ENCODE peak calls at places on chromosomes 16 and 17, in nine cellular contexts. K, C, Z, B, P, X, U, M and Q are unnamed samples.

GRCh38 chr17:80671039-80671822 is 126.6 kb downstream of the RPTOR start:
- DNase-seq in U (no peak), K (no peak), X (no peak), Z (no peak), B (no peak), M (no peak), P (no peak), C (no peak), Q (no peak)

GRCh38 chr16:69217433-69217832 is 30.5 kb downstream of the SNTB2 start:
- DNase-seq in B (no peak), K (no peak), P (peak), U (no peak), C (no peak), M (peak), X (peak), Z (no peak), Q (no peak)

GRCh38 chr17:3030096-3030495 is 33.3 kb downstream of the OR1D5 start:
- DNase-seq in Z (no peak), K (no peak), U (no peak), P (no peak), B (no peak), M (peak), X (peak), C (no peak), Q (peak)

GRCh38 chr17:61160789-61161440 is 238.7 kb upstream of the TBX2 start:
- DNase-seq in M (no peak), C (no peak), B (no peak), K (no peak), X (no peak), P (no peak), U (no peak), Z (no peak), Q (no peak)

GRCh38 chr17:61321344-61321743 is 78.3 kb upstream of the TBX2 start:
- DNase-seq in P (no peak), U (no peak), X (no peak), B (no peak), K (no peak), Z (no peak), M (no peak), C (no peak), Q (no peak)

GRCh38 chr16:56614549-56614991 is 6.2 kb downstream of the MT2A start:
- DNase-seq in Z (no peak), M (peak), B (no peak), U (no peak), C (no peak), P (peak), K (no peak), X (no peak), Q (no peak)

GRCh38 chr16:86392751-86393150 is 117.6 kb upstream of the FOXF1 start:
- DNase-seq in P (no peak), Z (no peak), U (no peak), K (no peak), X (no peak), C (no peak), B (no peak), M (no peak), Q (no peak)

GRCh38 chr17:68511671-68512246 is 471 bp upstream of the PRKAR1A start:
- DNase-seq in C (peak), K (peak), P (peak), B (peak), U (peak), X (peak), Z (peak), M (no peak), Q (peak)

GRCh38 chr17:49898547-49899490 is 51.0 kb upstream of the TAC4 start:
- DNase-seq in U (no peak), Z (peak), X (no peak), B (no peak), M (no peak), K (no peak), C (no peak), P (no peak), Q (no peak)

GRCh38 chr17:61502292-61502691 is 50.1 kb downstream of the TBX4 start:
- DNase-seq in Z (no peak), B (no peak), X (no peak), C (no peak), K (no peak), M (no peak), P (no peak), U (no peak), Q (no peak)

GRCh38 chr16:2819179-2819938 is 2.3 kb downstream of the PRSS21 start:
- DNase-seq in K (no peak), U (no peak), M (no peak), Z (no peak), P (no peak), X (no peak), B (no peak), C (no peak), Q (no peak)

GRCh38 chr16:50645858-50646257 is 35.3 kb downstream of the SNX20 start:
- DNase-seq in P (no peak), K (no peak), M (no peak), U (no peak), B (no peak), C (no peak), X (no peak), Z (no peak), Q (no peak)

GRCh38 chr17:44106801-44107200 is 16.6 kb downstream of the HDAC5 start:
- DNase-seq in K (no peak), X (no peak), Z (no peak), U (no peak), C (no peak), P (no peak), B (no peak), M (no peak), Q (no peak)

GRCh38 chr17:7579839-7580630 is 597 bp downstream of the CD68 start:
- DNase-seq in C (no peak), M (no peak), K (no peak), P (no peak), Z (no peak), B (no peak), U (no peak), X (no peak), Q (no peak)

GRCh38 chr17:41538565-41538991 is 10.5 kb upstream of the KRT19 start:
- DNase-seq in K (no peak), X (no peak), M (no peak), B (peak), C (no peak), P (no peak), U (no peak), Z (no peak), Q (no peak)

GRCh38 chr17:50184611-50185398 is 16.6 kb downstream of the COL1A1 start:
- DNase-seq in C (peak), Z (no peak), M (no peak), B (no peak), P (peak), K (peak), X (peak), U (no peak), Q (peak)

GRCh38 chr17:60421273-60422161 is 772 bp upstream of the CHCT1 start:
- DNase-seq in P (no peak), K (peak), C (peak), M (no peak), B (peak), Z (peak), X (peak), U (peak), Q (peak)

GRCh38 chr17:63132509-63132911 is 166.5 kb downstream of the TANC2 start:
- DNase-seq in M (no peak), U (no peak), Z (no peak), P (no peak), K (no peak), C (no peak), X (peak), B (no peak), Q (no peak)

GRCh38 chr16:67672739-67673662 is 6.4 kb downstream of the C16orf86 start:
- DNase-seq in Z (peak), C (no peak), K (peak), M (peak), U (peak), P (peak), X (peak), B (peak), Q (peak)

GRCh38 chr17:17785407-17785806 is 51.4 kb downstream of the SREBF1 start:
- DNase-seq in U (no peak), B (no peak), P (no peak), Z (no peak), X (no peak), K (no peak), M (no peak), C (no peak), Q (no peak)

GRCh38 chr17:79844869-79845600 is 5.8 kb upstream of the CBX4 start:
- DNase-seq in B (no peak), X (peak), U (peak), K (no peak), P (no peak), C (no peak), Z (peak), M (no peak), Q (no peak)

GRCh38 chr16:13064821-13065220 is 163.4 kb downstream of the SHISA9 start:
- DNase-seq in M (no peak), U (no peak), P (no peak), Z (no peak), C (no peak), K (no peak), X (no peak), B (no peak), Q (no peak)

GRCh38 chr17:949623-950338 is 29.8 kb downstream of the NXN start:
- DNase-seq in C (no peak), P (no peak), B (no peak), K (no peak), M (no peak), X (no peak), U (no peak), Z (no peak), Q (no peak)

GRCh38 chr16:24668481-24669001 is 60.9 kb upstream of the TNRC6A start:
- DNase-seq in K (peak), C (peak), U (no peak), B (no peak), M (peak), P (no peak), X (peak), Z (no peak), Q (peak)

GRCh38 chr16:65809627-65810026 is 556.9 kb upstream of the CDH5 start:
- DNase-seq in K (no peak), X (peak), U (no peak), B (no peak), M (no peak), P (no peak), C (no peak), Z (peak), Q (no peak)

GRCh38 chr17:74737299-74738050 is 419 bp downstream of the RAB37 start:
- DNase-seq in M (no peak), Z (peak), B (no peak), P (no peak), X (peak), C (no peak), U (no peak), K (no peak), Q (no peak)
- TF ChIP-seq CTCF in M (peak), Z (peak), B (no peak), P (no peak), X (no peak), C (peak), U (peak), K (no peak), Q (no peak)

GRCh38 chr17:81935709-81936084 is 1.4 kb downstream of the PYCR1 start:
- DNase-seq in Z (no peak), B (no peak), C (no peak), P (no peak), M (no peak), U (no peak), X (no peak), K (no peak), Q (no peak)
- H3K4me3 ChIP-seq in Z (no peak), B (no peak), C (no peak), P (peak), M (peak), U (no peak), X (peak), K (no peak), Q (no peak)

GRCh38 chr16:70680495-70681381 is 5.1 kb downstream of the MTSS2 start:
- DNase-seq in C (no peak), X (no peak), M (no peak), K (no peak), P (no peak), Z (no peak), U (no peak), B (no peak), Q (no peak)

GRCh38 chr16:70678121-70678897 is 7.5 kb downstream of the MTSS2 start:
- DNase-seq in Z (no peak), B (no peak), X (no peak), M (no peak), U (no peak), P (no peak), C (no peak), K (no peak), Q (no peak)

GRCh38 chr16:70681382-70682238 is 4.2 kb downstream of the MTSS2 start:
- DNase-seq in B (no peak), K (no peak), C (no peak), Z (no peak), U (no peak), M (no peak), P (no peak), X (no peak), Q (no peak)

GRCh38 chr16:70678898-70679652 is 6.8 kb downstream of the MTSS2 start:
- DNase-seq in U (no peak), K (no peak), P (no peak), C (no peak), Z (no peak), M (no peak), X (no peak), B (no peak), Q (no peak)

GRCh38 chr16:70679653-70680494 is 6.0 kb downstream of the MTSS2 start:
- DNase-seq in M (no peak), P (no peak), K (no peak), U (no peak), C (no peak), X (no peak), Z (no peak), B (no peak), Q (no peak)
- TF ChIP-seq CTCF in M (peak), P (no peak), K (no peak), U (peak), C (peak), X (peak), Z (peak), B (peak), Q (peak)

GRCh38 chr17:19651461-19652238 is 3.1 kb downstream of the ALDH3A2 start:
- DNase-seq in P (peak), K (no peak), X (peak), Z (no peak), U (no peak), B (no peak), M (no peak), C (no peak), Q (no peak)
- H3K4me3 ChIP-seq in P (peak), K (no peak), X (no peak), Z (no peak), U (no peak), B (no peak), M (no peak), C (peak), Q (no peak)

DNA sequence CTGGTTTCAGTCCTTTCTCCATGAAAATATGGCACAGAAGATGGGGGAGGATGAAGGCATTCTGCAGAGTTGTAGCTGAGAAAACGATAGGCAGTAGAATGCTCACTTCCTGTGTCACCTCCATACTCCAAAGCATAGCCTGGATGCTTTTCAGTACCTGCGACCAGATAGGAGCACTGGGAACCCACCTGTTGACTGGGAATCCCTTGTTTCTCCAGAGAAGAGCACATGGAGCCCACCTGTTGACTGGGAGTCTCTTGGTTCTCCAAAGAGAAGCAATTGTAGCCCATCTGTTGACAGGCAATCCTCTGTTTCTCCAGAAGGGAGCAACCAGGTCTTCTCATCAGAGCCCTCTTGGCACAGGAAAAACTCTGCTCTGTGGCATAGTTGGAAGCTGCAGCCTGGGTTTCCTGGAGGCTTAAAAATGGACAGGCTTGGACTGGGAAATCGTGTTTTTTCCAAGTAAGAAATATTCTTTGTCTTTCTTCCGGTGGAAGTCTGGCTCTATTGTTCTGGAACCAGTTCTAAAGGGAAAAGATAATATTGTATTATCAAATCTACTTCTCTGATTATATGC is 13.2 kb downstream of the TERF2IP start:
- DNase-seq in M (no peak), P (no peak), U (no peak), C (no peak), K (no peak), X (peak), Z (no peak), B (no peak), Q (no peak)
- TF ChIP-seq CTCF in M (no peak), P (no peak), U (no peak), C (no peak), K (no peak), X (no peak), Z (no peak), B (no peak), Q (no peak)

GRCh38 chr16:87956771-87957279 is 5.6 kb downstream of the BANP start:
- DNase-seq in U (no peak), M (peak), Z (peak), K (no peak), C (no peak), B (no peak), P (peak), X (peak), Q (no peak)

GRCh38 chr16:87955302-87956168 is 4.3 kb downstream of the BANP start:
- DNase-seq in C (no peak), Z (no peak), P (peak), K (no peak), M (no peak), B (no peak), X (no peak), U (no peak), Q (no peak)

GRCh38 chr16:87954826-87955225 is 3.6 kb downstream of the BANP start:
- DNase-seq in X (no peak), M (no peak), K (no peak), U (peak), B (no peak), P (peak), C (no peak), Z (no peak), Q (no peak)

GRCh38 chr16:87957296-87958069 is 6.2 kb downstream of the BANP start:
- DNase-seq in K (no peak), C (no peak), Z (no peak), B (no peak), U (no peak), X (no peak), P (peak), M (no peak), Q (no peak)

GRCh38 chr16:87956169-87956770 is 5.0 kb downstream of the BANP start:
- DNase-seq in B (peak), M (no peak), C (no peak), P (peak), U (peak), K (no peak), Z (no peak), X (peak), Q (peak)
- H3K4me3 ChIP-seq in B (no peak), M (no peak), C (peak), P (no peak), U (peak), K (no peak), Z (no peak), X (no peak), Q (peak)

GRCh38 chr16:71537643-71538042 is 11.4 kb downstream of the CHST4 start:
- DNase-seq in U (peak), P (peak), K (no peak), C (no peak), Z (peak), X (peak), M (peak), B (no peak), Q (no peak)
- TF ChIP-seq CTCF in U (no peak), P (peak), K (no peak), C (no peak), Z (peak), X (peak), M (peak), B (peak), Q (peak)

GRCh38 chr17:58330997-58331814 is 2.6 kb upstream of the TSPOAP1 start:
- DNase-seq in K (no peak), C (no peak), P (no peak), B (peak), U (peak), Z (no peak), X (no peak), M (no peak), Q (no peak)

GRCh38 chr17:58332720-58333395 is 4.3 kb upstream of the TSPOAP1 start:
- DNase-seq in Z (no peak), K (no peak), M (no peak), P (no peak), U (no peak), C (no peak), B (no peak), X (no peak), Q (no peak)

GRCh38 chr17:58333396-58334207 is 5.0 kb upstream of the TSPOAP1 start:
- DNase-seq in X (no peak), K (no peak), Z (no peak), U (no peak), P (no peak), C (no peak), M (no peak), B (no peak), Q (no peak)

GRCh38 chr17:58330544-58330996 is 2.0 kb upstream of the TSPOAP1 start:
- DNase-seq in M (no peak), B (no peak), K (no peak), X (no peak), Z (no peak), U (no peak), C (no peak), P (no peak), Q (no peak)

DNA sequence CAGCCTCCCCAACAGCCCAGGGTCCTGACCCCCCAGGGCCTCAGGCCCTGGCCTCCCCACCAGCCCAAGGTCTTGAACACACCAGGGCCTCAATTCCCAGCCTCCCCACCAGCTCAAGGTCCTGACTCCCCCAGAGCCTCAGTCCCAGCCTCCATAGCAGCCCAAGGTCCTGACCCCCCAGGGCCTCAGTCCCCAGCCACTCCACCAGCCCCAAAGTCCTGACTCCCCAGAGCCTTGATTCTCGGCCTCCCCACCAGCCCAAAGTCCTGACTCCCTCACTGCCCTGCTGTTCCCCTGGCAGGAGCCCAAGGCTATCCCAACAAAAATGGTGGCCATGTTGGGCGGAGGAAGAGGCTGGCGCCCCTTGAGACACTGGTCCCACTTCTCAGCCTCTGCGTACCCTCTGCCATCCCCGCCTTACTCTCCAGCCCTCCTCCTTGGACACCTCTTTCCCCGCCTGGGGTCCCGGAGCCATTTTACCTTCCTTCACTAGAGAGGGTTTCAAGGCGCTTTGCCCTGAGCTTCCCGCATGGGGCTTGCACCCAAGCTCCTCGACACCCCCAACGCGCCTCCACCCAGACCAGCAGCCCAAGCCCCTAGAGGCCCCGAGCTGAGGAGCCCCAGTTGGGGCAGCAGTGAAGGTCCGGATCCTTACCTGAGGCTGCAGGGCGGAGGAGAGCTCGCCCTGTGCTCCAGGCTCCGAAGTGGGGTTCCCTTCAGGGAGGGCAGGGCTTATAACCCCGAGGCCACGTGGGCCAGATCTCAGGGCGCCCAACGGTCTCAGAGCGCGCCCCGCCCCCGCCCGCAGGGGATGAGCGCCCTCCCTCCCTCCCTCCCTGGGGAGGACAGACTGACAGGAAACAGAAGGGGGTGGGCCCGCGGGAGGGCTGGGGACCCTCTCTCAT is 3.5 kb upstream of the TSPOAP1 start:
- DNase-seq in B (peak), X (no peak), M (no peak), Z (no peak), C (peak), K (no peak), P (no peak), U (peak), Q (peak)
- H3K4me3 ChIP-seq in B (peak), X (no peak), M (no peak), Z (no peak), C (peak), K (peak), P (no peak), U (peak), Q (peak)

GRCh38 chr17:36105718-36106117 is 2.1 kb downstream of the CCL4 start:
- DNase-seq in B (no peak), C (no peak), P (no peak), M (no peak), U (no peak), Z (no peak), X (no peak), K (no peak), Q (no peak)
- TF ChIP-seq CTCF in B (no peak), C (no peak), P (no peak), M (no peak), U (no peak), Z (no peak), X (no peak), K (no peak), Q (no peak)

GRCh38 chr17:82227629-82228277 is 1.1 kb upstream of the SLC16A3 start:
- DNase-seq in K (no peak), Z (no peak), P (no peak), M (no peak), B (no peak), X (no peak), U (peak), C (no peak), Q (no peak)
- H3K4me3 ChIP-seq in K (no peak), Z (no peak), P (peak), M (peak), B (peak), X (peak), U (peak), C (peak), Q (peak)